ENCODE peak calls at places on chromosomes 1 and 21, in nine cellular contexts. V, Q, O, N, B, E, C, X and A are unnamed samples. For H3K36me3, the result is how much of the 10 kb centered on the place peaks cover.

GRCh38 chr1:13483946-13484345 is 29.9 kb downstream of the LRRC38 start:
- DNase-seq in X (no peak), N (no peak), B (no peak), Q (no peak), V (no peak), C (no peak), O (no peak), E (no peak), A (no peak)

GRCh38 chr1:204848579-204848978 is 22.1 kb upstream of the NFASC start:
- DNase-seq in X (no peak), O (no peak), N (no peak), V (no peak), C (no peak), B (no peak), E (no peak), Q (no peak), A (no peak)

GRCh38 chr1:2212542-2213491 is 15.3 kb upstream of the SKI start:
- DNase-seq in C (peak), O (peak), E (peak), B (peak), Q (peak), X (peak), N (peak), V (peak), A (peak)

GRCh38 chr1:119606394-119606793 is 41.7 kb downstream of the ZNF697 start:
- DNase-seq in Q (no peak), B (no peak), X (no peak), O (no peak), E (no peak), C (no peak), N (no peak), V (no peak), A (no peak)

GRCh38 chr1:230843503-230844309 is 24.6 kb downstream of the C1orf198 start:
- DNase-seq in E (no peak), C (no peak), Q (no peak), V (no peak), X (no peak), B (no peak), N (no peak), O (no peak), A (no peak)

GRCh38 chr1:59751801-59752200 is 62.9 kb upstream of the HOOK1 start:
- DNase-seq in V (no peak), Q (no peak), C (no peak), X (no peak), N (no peak), O (no peak), E (no peak), B (no peak), A (no peak)

GRCh38 chr1:33586111-33586510 is 113.7 kb downstream of the ZSCAN20 start:
- DNase-seq in N (peak), X (no peak), Q (no peak), V (no peak), B (no peak), O (no peak), E (no peak), C (no peak), A (no peak)

GRCh38 chr1:202411421-202411820 is 62.9 kb downstream of the PPP1R12B start:
- DNase-seq in E (no peak), V (no peak), C (no peak), Q (no peak), N (peak), B (no peak), O (no peak), X (no peak), A (no peak)

GRCh38 chr21:45372732-45373355 is 32.1 kb upstream of the COL18A1 start:
- DNase-seq in X (peak), N (no peak), E (no peak), C (no peak), O (no peak), Q (no peak), B (peak), V (no peak), A (no peak)

GRCh38 chr21:39029086-39029772 is 154.0 kb downstream of the PSMG1 start:
- DNase-seq in C (no peak), N (no peak), Q (no peak), V (no peak), B (no peak), E (no peak), X (no peak), O (no peak), A (no peak)

GRCh38 chr1:113903496-113904291 is 905 bp downstream of the AP4B1 start:
- DNase-seq in N (no peak), B (no peak), E (no peak), V (no peak), O (no peak), C (no peak), X (no peak), Q (peak), A (peak)

GRCh38 chr1:5740865-5741860 is 251.1 kb downstream of the NPHP4 start:
- DNase-seq in V (no peak), E (no peak), O (no peak), B (no peak), C (peak), Q (no peak), N (no peak), X (no peak), A (no peak)

GRCh38 chr1:52461821-52462220 is 57.4 kb downstream of the PRPF38A start:
- DNase-seq in V (no peak), E (no peak), C (no peak), X (no peak), N (no peak), B (no peak), O (no peak), Q (no peak), A (no peak)

GRCh38 chr1:52460686-52461085 is 56.3 kb downstream of the PRPF38A start:
- DNase-seq in E (no peak), X (no peak), O (no peak), B (no peak), C (no peak), V (no peak), N (peak), Q (no peak), A (no peak)

GRCh38 chr1:52469108-52469507 is 64.7 kb downstream of the PRPF38A start:
- DNase-seq in B (no peak), V (no peak), O (no peak), Q (no peak), C (no peak), E (no peak), N (no peak), X (no peak), A (no peak)

GRCh38 chr1:52463891-52464290 is 59.5 kb downstream of the PRPF38A start:
- DNase-seq in O (no peak), Q (no peak), B (no peak), E (no peak), V (no peak), C (no peak), N (no peak), X (no peak), A (no peak)
- H3K36me3 ChIP-seq in O (under half), Q (under half), B (under half), E (under half), V (under half), C (under half), N (under half), X (under half), A (under half)

GRCh38 chr1:43976045-43976444 is 1.3 kb downstream of the ATP6V0B start:
- DNase-seq in N (no peak), B (no peak), O (no peak), Q (no peak), C (no peak), E (no peak), V (no peak), X (no peak), A (no peak)

GRCh38 chr1:43973981-43974442 is 748 bp upstream of the ATP6V0B start:
- DNase-seq in E (no peak), O (no peak), Q (no peak), B (no peak), X (no peak), V (no peak), C (no peak), N (no peak), A (no peak)

GRCh38 chr1:43976890-43977289 is 2.1 kb upstream of the B4GALT2 start:
- DNase-seq in O (no peak), N (no peak), C (no peak), E (no peak), X (no peak), V (no peak), B (no peak), Q (no peak), A (no peak)

GRCh38 chr1:43975249-43975961 is 645 bp downstream of the ATP6V0B start:
- DNase-seq in C (peak), O (peak), X (no peak), Q (peak), V (peak), E (peak), N (no peak), B (peak), A (peak)

DNA sequence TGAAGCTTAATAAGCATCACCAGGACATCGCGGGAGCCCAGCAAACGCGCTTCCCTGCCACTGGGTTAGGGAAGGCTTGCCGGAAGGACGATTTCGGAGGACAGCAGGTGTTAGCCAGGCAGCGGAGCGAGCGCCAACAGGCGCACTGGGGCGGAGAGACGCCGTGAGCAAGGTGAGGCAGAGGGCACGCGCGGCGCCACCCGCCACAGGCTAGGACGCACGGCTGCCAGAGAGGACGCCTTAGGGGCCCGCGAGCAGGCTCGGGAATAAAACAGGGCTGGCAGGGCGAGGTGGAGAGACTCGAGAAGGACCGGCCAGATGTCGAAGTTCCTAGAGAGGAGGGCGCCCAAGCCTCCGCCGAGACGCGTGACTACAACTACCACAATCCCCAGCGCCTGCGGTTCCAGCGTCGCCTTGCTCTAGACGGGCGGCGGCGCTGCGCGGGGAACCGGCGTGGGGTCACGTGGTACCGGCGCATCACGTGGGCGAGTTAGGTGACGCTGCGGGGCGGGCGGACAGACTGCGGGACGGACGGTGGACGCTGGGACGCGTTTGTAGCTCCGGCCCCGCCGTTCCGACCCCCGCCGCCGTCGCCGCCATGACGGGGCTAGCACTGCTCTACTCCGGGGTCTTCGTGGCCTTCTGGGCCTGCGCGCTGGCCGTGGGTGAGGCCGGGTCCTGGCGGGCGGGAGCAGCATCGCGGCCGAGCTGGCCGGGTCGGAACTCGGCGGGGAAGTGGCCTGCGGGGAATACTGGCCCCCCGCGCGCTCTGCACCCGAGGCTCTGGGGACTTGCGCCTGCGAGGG is at the start of gene ATP6V0B:
- DNase-seq in C (peak), X (peak), Q (peak), N (peak), E (peak), V (peak), B (peak), O (peak), A (peak)
- H3K36me3 ChIP-seq in C (under half), X (under half), Q (under half), N (under half), E (under half), V (under half), B (under half), O (under half), A (under half)

DNA sequence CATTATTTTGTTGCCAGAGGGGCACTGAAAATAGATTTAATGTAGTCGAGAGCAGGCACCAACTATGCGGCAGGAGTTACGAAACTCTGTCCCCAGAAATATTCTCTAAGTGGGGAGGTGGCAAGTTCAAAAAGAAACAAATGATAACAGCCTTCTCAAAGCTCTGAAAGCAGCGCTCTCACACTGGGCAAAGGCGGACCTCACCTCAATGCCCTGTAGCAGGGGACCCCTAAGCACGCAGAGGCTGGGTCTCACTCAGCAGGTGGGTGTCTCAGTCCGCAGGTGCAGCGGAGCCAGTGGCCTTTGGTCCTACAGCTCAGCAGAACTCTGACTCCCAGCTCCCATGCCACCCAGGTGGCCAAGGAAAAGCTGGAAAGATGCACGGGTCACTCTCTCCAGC is 21.8 kb upstream of the TMPRSS2 start:
- DNase-seq in E (no peak), B (no peak), Q (no peak), N (no peak), X (no peak), O (no peak), V (peak), C (no peak), A (no peak)
- H3K36me3 ChIP-seq in E (under half), B (under half), Q (under half), N (under half), X (under half), O (under half), V (under half), C (under half), A (under half)

GRCh38 chr1:236576004-236576403 is 28.3 kb downstream of the HEATR1 start:
- DNase-seq in N (no peak), B (no peak), Q (no peak), C (no peak), O (no peak), X (no peak), E (no peak), V (no peak), A (no peak)
- H3K36me3 ChIP-seq in N (under half), B (half or more), Q (under half), C (half or more), O (half or more), X (under half), E (half or more), V (half or more), A (under half)

DNA sequence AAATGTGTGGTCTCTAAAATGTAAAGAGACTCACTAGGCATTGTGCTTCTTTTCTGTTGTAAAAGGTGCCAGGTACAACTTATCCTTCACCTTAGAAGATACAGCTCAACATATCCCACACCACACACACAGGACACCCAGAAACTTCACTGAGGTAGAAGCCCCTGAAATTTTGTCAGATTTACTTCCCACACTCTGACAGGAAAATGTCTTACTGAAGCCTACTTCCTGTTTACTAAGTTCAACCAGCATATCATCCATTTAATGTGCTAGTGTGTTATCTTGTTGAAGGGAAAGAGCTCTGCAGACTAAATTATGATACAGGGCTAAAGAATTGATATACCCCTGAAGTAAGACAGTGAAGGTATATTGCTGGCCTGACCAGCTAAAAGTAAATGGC is 39.9 kb upstream of the INSL5 start:
- DNase-seq in N (no peak), C (no peak), X (no peak), O (no peak), B (no peak), Q (peak), E (no peak), V (no peak), A (no peak)
- H3K36me3 ChIP-seq in N (under half), C (under half), X (under half), O (under half), B (under half), Q (under half), E (under half), V (under half), A (under half)